ENCODE peak calls at places on chromosomes 16 and 17, in six cellular contexts. X is esophagus squamous epithelium, K is suprapubic skin, E is stomach, R is uterus, C is K562. N is an unnamed sample. For H3K9me3, the result is how much of the 10 kb centered on the place peaks cover.

GRCh38 chr16:17481741-17482140 is 11.0 kb upstream of the XYLT1 start:
- DNase-seq in X (no peak), K (no peak), E (no peak), R (no peak), C (no peak), N (no peak)

GRCh38 chr17:31072186-31072585 is 22.6 kb upstream of the NF1 start:
- DNase-seq in X (no peak), K (no peak), E (no peak), R (no peak), C (no peak), N (peak)

GRCh38 chr16:84684592-84684965 is 15.2 kb upstream of the USP10 start:
- DNase-seq in X (no peak), K (no peak), E (no peak), R (no peak), C (no peak), N (no peak)

GRCh38 chr17:5585814-5586558 is 1.7 kb upstream of the NLRP1 start:
- DNase-seq in X (no peak), K (no peak), E (no peak), R (no peak), C (no peak), N (no peak)

GRCh38 chr17:29293890-29294579 is at the start of gene NUFIP2:
- DNase-seq in X (peak), K (peak), E (peak), R (peak), C (peak), N (peak)

GRCh38 chr17:75822119-75822799 is 21.9 kb downstream of the UNC13D start:
- DNase-seq in X (no peak), K (no peak), E (peak), R (peak), C (no peak), N (no peak)

GRCh38 chr16:73172621-73173312 is 124.8 kb upstream of the ZFHX3 start:
- DNase-seq in X (no peak), K (no peak), E (peak), R (peak), C (peak), N (peak)

GRCh38 chr17:57110152-57110542 is 25.1 kb downstream of the AKAP1 start:
- DNase-seq in X (no peak), K (no peak), E (no peak), R (peak), C (no peak), N (no peak)

GRCh38 chr17:20263595-20263994 is 203.7 kb downstream of the LGALS9B start:
- DNase-seq in X (no peak), K (no peak), E (no peak), R (peak), C (no peak), N (peak)

GRCh38 chr16:55478827-55479559 is at the start of gene MMP2:
- DNase-seq in X (no peak), K (peak), E (peak), R (peak), C (no peak), N (peak)

GRCh38 chr16:75252946-75253911 is 1.8 kb upstream of the BCAR1 start:
- DNase-seq in X (no peak), K (no peak), E (no peak), R (peak), C (no peak), N (peak)

GRCh38 chr17:81329927-81330883 is 35.1 kb upstream of the SLC38A10 start:
- DNase-seq in X (no peak), K (no peak), E (no peak), R (no peak), C (no peak), N (no peak)

GRCh38 chr16:12613131-12613991 is 190.3 kb downstream of the CPPED1 start:
- DNase-seq in X (no peak), K (no peak), E (no peak), R (no peak), C (peak), N (no peak)

GRCh38 chr17:49579522-49579921 is 3.9 kb downstream of the NXPH3 start:
- DNase-seq in X (no peak), K (no peak), E (no peak), R (no peak), C (no peak), N (no peak)

GRCh38 chr17:80187493-80187892 is 17.7 kb downstream of the CARD14 start:
- DNase-seq in X (no peak), K (no peak), E (peak), R (peak), C (no peak), N (no peak)

GRCh38 chr17:35896011-35896587 is 15.9 kb upstream of the CCL5 start:
- DNase-seq in X (no peak), K (no peak), E (no peak), R (no peak), C (no peak), N (no peak)

GRCh38 chr17:6019959-6020358 is 50.2 kb upstream of the WSCD1 start:
- DNase-seq in X (no peak), K (no peak), E (no peak), R (no peak), C (no peak), N (no peak)

GRCh38 chr17:37065486-37066321 is 117.0 kb downstream of the AATF start:
- DNase-seq in X (no peak), K (no peak), E (no peak), R (no peak), C (no peak), N (no peak)

GRCh38 chr16:48057085-48057484 is 98.7 kb downstream of the ABCC12 start:
- DNase-seq in X (no peak), K (no peak), E (no peak), R (no peak), C (no peak), N (no peak)
- H3K9me3 ChIP-seq in X (under half), K (under half), E (under half), R (under half), C (under half), N (under half)

GRCh38 chr16:35207059-35207999 is 1747.9 kb downstream of the TP53TG3F start:
- DNase-seq in X (no peak), K (peak), E (no peak), R (no peak), C (peak), N (no peak)
- H3K9me3 ChIP-seq in X (under half), K (under half), E (under half), R (under half), C (under half), N (under half)

GRCh38 chr16:35182043-35182677 is 1722.7 kb downstream of the TP53TG3F start:
- DNase-seq in X (no peak), K (no peak), E (no peak), R (no peak), C (no peak), N (no peak)
- H3K9me3 ChIP-seq in X (under half), K (under half), E (under half), R (under half), C (under half), N (under half)

GRCh38 chr16:3285131-3285530 is 1.8 kb downstream of the ZNF263 start:
- DNase-seq in X (no peak), K (peak), E (no peak), R (no peak), C (no peak), N (no peak)

GRCh38 chr16:3292604-3293003 is 9.3 kb downstream of the ZNF263 start:
- DNase-seq in X (no peak), K (no peak), E (no peak), R (no peak), C (no peak), N (no peak)

GRCh38 chr16:3295209-3295608 is 10.0 kb downstream of the TIGD7 start:
- DNase-seq in X (no peak), K (no peak), E (no peak), R (no peak), C (no peak), N (no peak)

GRCh38 chr16:3295783-3296182 is 9.4 kb downstream of the TIGD7 start:
- DNase-seq in X (no peak), K (no peak), E (no peak), R (no peak), C (no peak), N (no peak)

GRCh38 chr16:3289998-3290673 is 6.8 kb downstream of the ZNF263 start:
- DNase-seq in X (no peak), K (no peak), E (no peak), R (no peak), C (no peak), N (no peak)
- H3K9me3 ChIP-seq in X (half or more), K (half or more), E (half or more), R (half or more), C (under half), N (half or more)

DNA sequence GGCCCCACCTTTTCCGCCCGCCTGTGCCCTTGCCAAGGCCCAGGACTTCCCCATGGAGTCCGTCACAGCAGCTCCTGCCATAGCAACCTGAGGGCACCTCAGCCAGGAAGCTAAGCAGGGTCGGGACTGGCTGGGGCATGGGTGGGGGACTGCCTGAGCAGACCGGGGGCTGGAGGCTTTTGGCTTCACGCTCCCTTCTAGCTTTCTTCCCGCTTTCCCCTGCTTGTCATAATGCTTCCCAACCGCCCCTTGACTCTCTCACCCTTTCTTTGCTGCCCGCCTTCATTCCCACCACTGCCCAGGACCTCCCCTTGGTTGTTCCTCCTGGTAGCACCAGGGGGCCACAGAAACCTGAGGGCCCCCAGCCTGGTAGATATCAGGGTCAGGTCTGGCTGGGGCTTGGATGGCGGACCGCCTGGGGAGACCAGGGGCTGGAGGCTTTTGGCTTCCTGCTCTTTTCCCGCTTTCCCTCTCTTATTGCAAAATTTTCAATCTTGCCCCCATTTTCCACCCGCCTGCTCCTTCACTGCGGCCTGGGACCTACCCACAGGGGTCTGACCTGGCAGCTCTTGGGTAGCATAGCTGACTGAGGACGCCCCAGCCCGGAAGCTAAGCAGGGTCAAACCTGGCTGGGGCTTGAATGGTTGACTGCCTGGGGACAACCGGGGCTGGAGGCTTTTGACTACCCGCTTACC is 2287.7 kb downstream of the TP53TG3F start:
- DNase-seq in X (no peak), K (peak), E (no peak), R (no peak), C (no peak), N (no peak)
- H3K9me3 ChIP-seq in X (under half), K (under half), E (half or more), R (under half), C (under half), N (under half)

GRCh38 chr17:43352579-43352978 is 46.2 kb upstream of the ARL4D start:
- DNase-seq in X (no peak), K (no peak), E (no peak), R (no peak), C (no peak), N (no peak)
- H3K9me3 ChIP-seq in X (under half), K (under half), E (under half), R (under half), C (under half), N (under half)

GRCh38 chr17:22496450-22496849 is 804.1 kb downstream of the KCNJ18 start:
- DNase-seq in X (no peak), K (no peak), E (no peak), R (no peak), C (no peak), N (no peak)
- H3K9me3 ChIP-seq in X (under half), K (under half), E (under half), R (under half), C (under half), N (under half)

GRCh38 chr17:22507823-22508222 is 815.5 kb downstream of the KCNJ18 start:
- DNase-seq in X (no peak), K (no peak), E (no peak), R (no peak), C (peak), N (no peak)

GRCh38 chr17:22506861-22507260 is 814.5 kb downstream of the KCNJ18 start:
- DNase-seq in X (no peak), K (no peak), E (no peak), R (no peak), C (no peak), N (no peak)

GRCh38 chr17:22505660-22506059 is 813.3 kb downstream of the KCNJ18 start:
- DNase-seq in X (no peak), K (no peak), E (no peak), R (no peak), C (no peak), N (no peak)

GRCh38 chr17:22506231-22506630 is 813.9 kb downstream of the KCNJ18 start:
- DNase-seq in X (no peak), K (no peak), E (no peak), R (no peak), C (no peak), N (no peak)

GRCh38 chr17:22503322-22503899 is 811.1 kb downstream of the KCNJ18 start:
- DNase-seq in X (no peak), K (no peak), E (no peak), R (no peak), C (no peak), N (no peak)
- H3K9me3 ChIP-seq in X (under half), K (under half), E (under half), R (under half), C (under half), N (under half)

DNA sequence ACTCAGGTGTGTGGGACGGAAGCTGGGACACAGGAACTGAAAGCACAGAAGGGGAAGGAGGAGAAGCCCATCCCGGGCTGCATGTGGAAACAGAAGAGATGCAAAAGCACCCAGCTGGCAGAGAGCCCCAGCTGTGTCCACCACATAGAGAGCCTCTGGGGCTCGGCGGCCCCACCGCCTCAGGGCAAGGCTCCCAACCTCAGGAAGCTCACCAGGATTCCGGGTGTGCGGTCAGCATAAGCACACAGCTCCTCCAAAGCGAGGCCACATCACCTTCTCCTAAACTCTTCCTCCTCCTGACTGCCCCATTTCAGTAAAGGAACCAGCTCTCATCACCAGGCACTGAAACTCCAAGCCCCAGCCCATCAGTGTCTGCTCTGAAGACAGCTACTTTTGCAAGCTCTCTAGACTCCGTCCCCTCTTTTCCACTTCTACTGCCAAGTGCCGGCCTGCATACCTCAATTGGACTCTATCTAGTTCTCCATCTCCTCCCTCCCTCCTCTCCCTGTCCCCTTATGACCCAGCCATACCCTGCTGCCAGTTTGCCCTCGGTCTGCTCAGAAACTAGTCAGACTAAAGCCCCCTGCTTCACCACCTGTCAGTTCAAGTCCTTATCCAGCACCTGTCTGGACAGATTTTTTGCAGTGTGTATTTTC is 6.0 kb downstream of the ST3GAL2 start:
- DNase-seq in X (no peak), K (no peak), E (no peak), R (no peak), C (no peak), N (no peak)
- H3K9me3 ChIP-seq in X (under half), K (under half), E (under half), R (under half), C (under half), N (under half)

N was measured in A673.